ENCODE peak calls at places on chromosome 21, in nine cellular contexts. I is RWPE2, G is adrenal gland, Z is right lobe of liver, L is HL-60, D is epithelial cell of esophagus, H is cardiac muscle cell, B is fibroblast of villous mesenchyme, T is heart right ventricle. R is an unnamed sample.

GRCh38 chr21:41901782-41902181 is 22.6 kb upstream of the PRDM15 start:
- DNase-seq in H (no peak), D (no peak), G (no peak), T (no peak), I (no peak), Z (no peak), L (no peak), B (no peak), R (no peak)

GRCh38 chr21:28089599-28090421 is 902.9 kb downstream of the LTN1 start:
- DNase-seq in D (peak), L (no peak), B (no peak), H (no peak), T (peak), I (no peak), Z (no peak), G (no peak), R (no peak)

GRCh38 chr21:21101911-21102310 is 103.7 kb downstream of the NCAM2 start:
- DNase-seq in L (peak), B (peak), D (no peak), T (no peak), H (peak), I (no peak), Z (no peak), G (peak), R (peak)

GRCh38 chr21:21612446-21612845 is 614.2 kb downstream of the NCAM2 start:
- DNase-seq in B (peak), T (no peak), Z (no peak), D (peak), L (no peak), G (no peak), H (no peak), I (no peak), R (peak)

GRCh38 chr21:15080504-15080903 is 15.7 kb upstream of the NRIP1 start:
- DNase-seq in H (no peak), G (no peak), L (no peak), Z (no peak), I (no peak), D (no peak), B (peak), T (no peak), R (no peak)

GRCh38 chr21:39313457-39314154 is at the start of gene BRWD1:
- DNase-seq in H (peak), T (peak), Z (peak), L (peak), I (peak), G (peak), B (peak), D (peak), R (peak)

GRCh38 chr21:29187939-29188338 is 57.5 kb downstream of the MAP3K7CL start:
- DNase-seq in H (no peak), L (no peak), G (peak), T (no peak), D (peak), Z (peak), I (peak), B (peak), R (peak)

GRCh38 chr21:33368124-33368523 is 35.1 kb upstream of the IFNGR2 start:
- DNase-seq in Z (no peak), I (no peak), D (no peak), H (no peak), T (no peak), L (peak), G (peak), B (no peak), R (no peak)

GRCh38 chr21:33817663-33818433 is 97.8 kb downstream of the ATP5PO start:
- DNase-seq in Z (no peak), H (no peak), I (no peak), B (no peak), T (no peak), G (no peak), L (peak), D (no peak), R (no peak)

GRCh38 chr21:14957836-14958235 is 107.0 kb downstream of the NRIP1 start:
- DNase-seq in T (no peak), H (no peak), I (no peak), G (no peak), B (no peak), D (peak), L (no peak), Z (no peak), R (no peak)

GRCh38 chr21:35575280-35575915 is 484.9 kb downstream of the SETD4 start:
- DNase-seq in D (peak), L (no peak), I (no peak), Z (no peak), B (peak), G (no peak), H (no peak), T (no peak), R (peak)

GRCh38 chr21:14591277-14591876 is 45.3 kb upstream of the SAMSN1 start:
- DNase-seq in H (no peak), B (no peak), G (no peak), D (peak), L (no peak), Z (no peak), I (no peak), T (no peak), R (no peak)

GRCh38 chr21:35333831-35334593 is 284.9 kb upstream of the RUNX1 start:
- DNase-seq in L (peak), I (no peak), G (no peak), D (no peak), Z (no peak), T (no peak), H (no peak), B (no peak), R (no peak)

GRCh38 chr21:43191521-43191920 is 22.7 kb downstream of the CRYAA start:
- DNase-seq in T (no peak), Z (no peak), L (no peak), G (peak), H (no peak), D (no peak), B (no peak), I (peak), R (no peak)

GRCh38 chr21:24045775-24046215 is 1561.5 kb downstream of the MRPL39 start:
- DNase-seq in Z (peak), L (peak), H (peak), I (peak), D (no peak), T (peak), G (peak), B (peak), R (peak)

GRCh38 chr21:35395728-35396127 is 346.6 kb upstream of the RUNX1 start:
- DNase-seq in H (no peak), B (no peak), I (no peak), L (no peak), G (no peak), D (peak), Z (no peak), T (no peak), R (no peak)

GRCh38 chr21:39345440-39345839 is 3.4 kb downstream of the HMGN1 start:
- DNase-seq in G (no peak), H (no peak), B (no peak), L (no peak), T (no peak), Z (no peak), D (no peak), I (no peak), R (no peak)

GRCh38 chr21:41610042-41610839 is 102.3 kb upstream of the TMPRSS2 start:
- DNase-seq in I (peak), L (peak), D (peak), G (peak), H (peak), Z (peak), T (peak), B (peak), R (no peak)

GRCh38 chr21:33286076-33286475 is 19.9 kb downstream of the IL10RB start:
- DNase-seq in G (no peak), H (no peak), L (no peak), Z (peak), I (no peak), B (no peak), D (no peak), T (no peak), R (no peak)

GRCh38 chr21:28675265-28676041 is 317.2 kb downstream of the LTN1 start:
- DNase-seq in I (no peak), B (peak), D (peak), G (no peak), H (no peak), T (no peak), Z (no peak), L (no peak), R (no peak)

GRCh38 chr21:40120944-40121575 is 253.8 kb downstream of the PCP4 start:
- DNase-seq in I (no peak), H (peak), D (peak), Z (no peak), G (no peak), L (no peak), B (no peak), T (no peak), R (peak)

GRCh38 chr21:42012763-42013329 is 2.7 kb upstream of the ZBTB21 start:
- DNase-seq in I (no peak), Z (no peak), L (no peak), H (no peak), T (no peak), B (no peak), G (no peak), D (no peak), R (no peak)

GRCh38 chr21:41769521-41769920 is 2.7 kb upstream of the RIPK4 start:
- DNase-seq in G (no peak), L (no peak), I (no peak), T (no peak), B (no peak), Z (no peak), H (no peak), D (no peak), R (no peak)

GRCh38 chr21:14582934-14583628 is 37.0 kb upstream of the SAMSN1 start:
- DNase-seq in I (no peak), H (no peak), D (no peak), L (no peak), T (no peak), G (no peak), Z (no peak), B (no peak), R (no peak)

GRCh38 chr21:15077529-15077928 is 12.7 kb upstream of the NRIP1 start:
- DNase-seq in T (no peak), I (no peak), L (no peak), Z (no peak), H (no peak), G (no peak), D (no peak), B (no peak), R (no peak)

GRCh38 chr21:41736423-41736822 is 30.4 kb downstream of the RIPK4 start:
- DNase-seq in D (no peak), T (no peak), L (no peak), H (no peak), I (no peak), B (no peak), Z (no peak), G (no peak), R (no peak)

GRCh38 chr21:38460171-38460742 is 38.0 kb downstream of the ERG start:
- DNase-seq in I (peak), Z (no peak), T (no peak), D (peak), G (no peak), H (no peak), L (no peak), B (no peak), R (peak)

GRCh38 chr21:16363563-16363962 is 633.8 kb downstream of the USP25 start:
- DNase-seq in B (no peak), T (no peak), Z (no peak), L (no peak), I (no peak), H (peak), D (no peak), G (no peak), R (no peak)

GRCh38 chr21:16070207-16070651 is 340.4 kb downstream of the USP25 start:
- DNase-seq in T (no peak), G (no peak), D (no peak), Z (no peak), I (no peak), H (peak), L (no peak), B (no peak), R (no peak)

GRCh38 chr21:39184050-39184980 is 1.1 kb upstream of the PSMG1 start:
- DNase-seq in H (peak), L (no peak), T (no peak), B (peak), D (no peak), I (no peak), Z (no peak), G (no peak), R (no peak)

GRCh38 chr21:35743571-35743970 is 316.8 kb downstream of the SETD4 start:
- DNase-seq in D (peak), I (no peak), T (no peak), H (no peak), B (peak), G (no peak), L (no peak), Z (no peak), R (no peak)

GRCh38 chr21:42155045-42155855 is 63.7 kb upstream of the ABCG1 start:
- DNase-seq in T (no peak), I (no peak), Z (no peak), H (no peak), L (no peak), D (no peak), G (peak), B (no peak), R (no peak)

GRCh38 chr21:32803651-32804050 is 32.1 kb upstream of the PAXBP1 start:
- DNase-seq in H (no peak), L (peak), D (no peak), G (no peak), T (no peak), B (no peak), Z (no peak), I (no peak), R (no peak)

GRCh38 chr21:33362044-33362555 is 37.3 kb downstream of the IFNAR1 start:
- DNase-seq in B (no peak), G (peak), L (peak), Z (no peak), H (peak), D (peak), I (no peak), T (no peak), R (no peak)

GRCh38 chr21:41361786-41362604 is at the start of gene MX2:
- DNase-seq in G (peak), T (peak), H (no peak), D (no peak), Z (no peak), B (peak), I (no peak), L (peak), R (no peak)

GRCh38 chr21:15010645-15011044 is 54.2 kb downstream of the NRIP1 start:
- DNase-seq in D (no peak), G (no peak), Z (no peak), T (no peak), L (no peak), B (peak), I (no peak), H (no peak), R (no peak)

GRCh38 chr21:40531421-40531820 is 315.5 kb downstream of the DSCAM start:
- DNase-seq in T (no peak), L (no peak), Z (no peak), I (no peak), H (no peak), B (no peak), D (peak), G (no peak), R (no peak)

GRCh38 chr21:42496839-42497202 is 797 bp upstream of the RSPH1 start:
- DNase-seq in Z (no peak), D (no peak), G (peak), H (peak), T (no peak), I (no peak), L (no peak), B (no peak), R (no peak)

DNA sequence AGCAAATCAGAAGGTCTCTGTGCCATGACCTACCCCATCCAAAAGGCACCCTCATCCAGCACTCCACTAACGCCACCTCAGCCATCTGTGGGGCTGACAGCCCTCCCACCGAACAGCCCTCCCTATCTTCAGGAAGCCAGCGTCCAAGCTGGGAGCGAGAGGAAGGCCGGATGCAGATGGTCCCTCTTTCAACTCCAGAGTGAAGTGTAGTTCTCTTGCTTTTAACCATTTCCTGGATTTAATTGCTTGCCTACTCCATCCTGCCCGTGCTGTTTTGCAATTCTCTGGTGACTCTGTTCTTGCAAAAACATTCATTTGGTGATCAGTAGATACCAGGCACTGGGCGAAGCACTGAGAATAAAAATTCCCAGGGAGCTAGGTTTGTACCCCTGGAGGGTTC is 8.2 kb upstream of the DYRK1A start:
- DNase-seq in D (peak), Z (peak), G (no peak), T (no peak), I (no peak), H (no peak), B (peak), L (peak), R (no peak)
- H3K4me3 ChIP-seq in D (no peak), Z (no peak), G (no peak), T (no peak), I (no peak), H (no peak), B (no peak), L (no peak), R (no peak)

GRCh38 chr21:37001446-37001845 is 5.1 kb upstream of the RIPPLY3 start:
- DNase-seq in H (no peak), B (no peak), D (no peak), G (peak), Z (no peak), L (no peak), I (no peak), T (no peak), R (no peak)

GRCh38 chr21:37005548-37006242 is 807 bp upstream of the RIPPLY3 start:
- DNase-seq in G (peak), L (no peak), D (no peak), H (no peak), T (no peak), Z (no peak), B (no peak), I (no peak), R (no peak)

GRCh38 chr21:36999131-36999898 is 7.2 kb upstream of the RIPPLY3 start:
- DNase-seq in D (no peak), L (no peak), T (no peak), I (no peak), G (no peak), B (no peak), H (no peak), Z (no peak), R (no peak)

GRCh38 chr21:36994501-36995189 is 11.9 kb upstream of the RIPPLY3 start:
- DNase-seq in D (peak), B (no peak), I (no peak), G (no peak), H (no peak), L (no peak), Z (no peak), T (no peak), R (no peak)

DNA sequence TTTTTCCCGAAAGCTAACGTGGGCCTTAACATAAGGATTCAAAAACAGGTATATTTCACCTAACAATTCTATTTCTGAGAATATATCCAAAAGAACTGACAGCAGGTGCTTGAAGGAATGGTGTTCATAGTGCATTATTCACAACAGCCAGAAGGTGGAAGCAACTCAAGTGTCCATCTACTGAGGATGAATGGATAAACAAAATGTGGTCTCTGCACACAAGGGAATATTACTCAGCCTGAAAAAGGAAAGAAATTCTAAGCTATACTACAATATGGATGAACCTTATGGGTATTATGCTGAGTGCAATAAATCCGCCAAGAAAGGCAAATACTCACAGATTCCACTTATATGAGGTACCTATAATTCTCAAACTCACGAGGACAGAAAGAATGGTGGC is 6.1 kb upstream of the RIPPLY3 start:
- DNase-seq in L (no peak), B (no peak), G (no peak), H (no peak), Z (no peak), I (no peak), D (no peak), T (no peak), R (no peak)
- TF ChIP-seq CTCF in L (no peak), B (no peak), G (no peak), H (no peak), Z (no peak), I (peak), D (peak), T (no peak), R (no peak)

GRCh38 chr21:31161157-31161556 is 122.9 kb upstream of the KRTAP19-8 start:
- DNase-seq in B (no peak), T (no peak), D (peak), H (peak), Z (no peak), I (no peak), L (no peak), G (no peak), R (peak)

GRCh38 chr21:31158789-31159581 is 120.7 kb upstream of the KRTAP19-8 start:
- DNase-seq in Z (no peak), B (no peak), I (no peak), H (no peak), T (no peak), D (no peak), G (no peak), L (peak), R (no peak)

GRCh38 chr21:31162079-31162699 is 123.9 kb upstream of the KRTAP19-8 start:
- DNase-seq in I (no peak), T (no peak), G (no peak), L (no peak), Z (no peak), B (no peak), D (no peak), H (no peak), R (no peak)

GRCh38 chr21:31157756-31158155 is 119.5 kb upstream of the KRTAP19-8 start:
- DNase-seq in H (no peak), I (no peak), G (no peak), T (no peak), D (peak), B (no peak), Z (no peak), L (no peak), R (no peak)

DNA sequence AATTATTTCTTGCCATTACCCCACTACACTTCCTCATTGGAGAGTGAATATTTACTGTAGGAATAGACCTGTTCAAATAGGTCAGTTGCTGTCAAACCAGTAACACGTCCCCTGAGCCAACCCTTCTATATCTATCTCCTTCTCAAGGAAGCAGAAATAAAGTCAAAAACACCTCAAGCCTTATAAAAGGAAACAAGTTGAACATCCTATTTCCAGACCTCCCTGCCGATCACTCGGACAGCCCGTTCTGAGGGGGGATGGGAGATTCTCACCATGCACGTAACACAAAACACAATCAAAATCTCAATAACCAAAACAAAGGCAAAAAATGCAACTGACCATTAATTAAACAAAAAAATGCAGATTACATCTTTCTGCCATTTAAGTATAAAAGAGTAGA is 121.5 kb upstream of the KRTAP19-8 start:
- DNase-seq in B (no peak), Z (no peak), H (no peak), T (no peak), D (no peak), L (no peak), G (no peak), I (no peak), R (no peak)
- H3K4me3 ChIP-seq in B (no peak), Z (no peak), H (no peak), T (no peak), D (no peak), L (no peak), G (no peak), I (no peak), R (no peak)

GRCh38 chr21:46127239-46128105 is 27.9 kb downstream of the FTCD start:
- DNase-seq in I (peak), L (no peak), D (no peak), G (no peak), Z (peak), H (no peak), T (peak), B (no peak), R (no peak)
- TF ChIP-seq CTCF in I (no peak), L (no peak), D (no peak), G (no peak), Z (no peak), H (no peak), T (no peak), B (no peak), R (no peak)

DNA sequence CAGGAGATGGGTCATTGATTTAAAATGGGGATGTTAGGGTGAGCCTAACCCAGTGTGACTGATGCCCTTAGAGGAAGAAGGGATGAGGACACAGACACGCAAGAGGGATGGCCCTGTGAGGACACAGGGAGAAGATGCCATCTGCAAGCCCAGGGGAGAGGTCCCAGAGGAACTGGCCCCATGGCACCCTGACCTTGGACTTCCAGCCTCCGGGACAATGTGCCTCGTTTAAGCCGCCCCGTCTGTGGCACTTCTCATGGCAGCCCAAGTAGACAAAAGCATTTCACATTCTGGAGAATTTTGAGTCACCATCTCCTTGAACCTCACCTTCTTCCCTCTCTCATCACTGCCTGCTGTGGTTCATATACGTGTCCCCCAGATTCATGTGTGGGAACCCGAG is 20.1 kb upstream of the PCBP3 start:
- DNase-seq in Z (no peak), B (no peak), L (no peak), D (no peak), H (no peak), G (peak), T (no peak), I (no peak), R (no peak)
- H3K4me3 ChIP-seq in Z (no peak), B (no peak), L (no peak), D (no peak), H (no peak), G (no peak), T (no peak), I (no peak), R (no peak)

GRCh38 chr21:45376459-45377324 is 28.3 kb upstream of the COL18A1 start:
- DNase-seq in I (peak), T (peak), H (no peak), L (no peak), Z (no peak), B (peak), D (no peak), G (no peak), R (no peak)
- TF ChIP-seq CTCF in I (no peak), T (no peak), H (no peak), L (no peak), Z (no peak), B (no peak), D (no peak), G (no peak), R (no peak)

GRCh38 chr21:44297525-44298290 is 2.1 kb upstream of the PFKL start:
- DNase-seq in H (peak), B (peak), L (peak), T (peak), G (peak), D (peak), I (no peak), Z (peak), R (peak)
- H3K4me3 ChIP-seq in H (no peak), B (no peak), L (no peak), T (no peak), G (no peak), D (no peak), I (no peak), Z (no peak), R (no peak)

R was measured in astrocyte of the cerebellum.